ENCODE peak calls at places on chromosomes 1 and 21, in seven cellular contexts. I, Y, E, O, C, F and J are unnamed samples. For H3K4me1, the result is how much of the 10 kb centered on the place peaks cover.

GRCh38 chr21:24450119-24450518 is 1157.2 kb downstream of the MRPL39 start:
- DNase-seq in O (no peak), C (no peak), F (no peak), Y (no peak), I (no peak), E (no peak), J (no peak)

GRCh38 chr1:2489615-2490014 is 13.5 kb downstream of the PLCH2 start:
- DNase-seq in F (no peak), Y (no peak), O (no peak), C (no peak), E (no peak), I (no peak), J (no peak)

GRCh38 chr1:186220101-186220500 is 155.0 kb downstream of the TPR start:
- DNase-seq in C (no peak), Y (no peak), I (no peak), F (no peak), E (no peak), O (no peak), J (no peak)

GRCh38 chr1:27166351-27166802 is 11.5 kb upstream of the SLC9A1 start:
- DNase-seq in C (no peak), F (no peak), E (no peak), Y (no peak), O (peak), I (no peak), J (no peak)

GRCh38 chr1:81435175-81435574 is 365.6 kb upstream of the ADGRL2 start:
- DNase-seq in O (peak), Y (no peak), I (no peak), E (no peak), F (no peak), C (no peak), J (no peak)

GRCh38 chr1:225882008-225882698 is at the start of gene TMEM63A:
- DNase-seq in Y (peak), E (peak), C (peak), I (peak), O (peak), F (peak), J (peak)

GRCh38 chr1:61247051-61247854 is 164.9 kb downstream of the NFIA start:
- DNase-seq in O (no peak), F (no peak), E (no peak), Y (no peak), I (no peak), C (no peak), J (no peak)

GRCh38 chr1:20587639-20588017 is 1.3 kb upstream of the CDA start:
- DNase-seq in O (peak), C (no peak), F (peak), E (no peak), Y (peak), I (peak), J (no peak)

DNA sequence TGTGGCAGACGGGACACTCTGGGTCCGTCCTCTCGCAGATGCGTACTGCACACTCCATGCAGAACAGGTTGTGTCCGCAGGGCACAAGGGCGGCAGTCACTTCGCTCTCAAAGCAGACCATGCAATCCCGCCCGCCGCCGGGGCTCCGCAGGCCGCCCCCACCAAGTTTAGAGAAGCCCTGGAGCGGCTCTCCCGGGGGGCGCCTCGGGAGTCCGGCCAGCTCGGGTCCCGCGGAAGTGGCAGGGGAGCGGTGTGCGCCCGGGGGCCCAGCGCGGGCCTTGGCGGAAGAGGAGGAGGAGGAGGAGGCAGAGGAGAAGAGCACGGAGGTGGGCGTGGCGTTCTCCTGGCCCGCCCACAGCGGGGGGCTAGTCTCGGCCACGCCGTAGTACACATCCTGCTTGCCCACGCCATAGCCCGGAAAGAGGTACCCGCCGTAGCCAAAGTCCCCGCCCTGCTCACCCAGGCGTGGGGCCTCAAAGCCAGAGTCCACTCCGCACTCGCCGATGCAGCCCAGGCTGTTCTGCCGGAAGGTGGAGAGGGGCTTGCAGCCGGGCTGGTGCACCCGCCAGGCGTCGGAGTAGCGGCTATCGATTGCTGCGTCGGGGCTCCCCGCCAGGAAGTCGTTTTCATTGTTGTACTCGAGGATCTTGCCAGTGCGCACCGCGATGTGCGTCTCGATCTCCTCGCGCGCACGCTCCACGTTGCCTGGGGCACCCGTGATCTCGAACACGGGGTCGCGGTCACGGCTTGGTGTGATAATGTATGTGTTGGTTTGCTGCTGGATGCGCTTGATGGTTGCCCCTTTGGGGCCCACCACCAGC is 5.4 kb downstream of the MEX3A start:
- DNase-seq in O (no peak), Y (no peak), F (peak), E (peak), C (peak), I (peak), J (peak)
- H3K4me1 ChIP-seq in O (under half), Y (under half), F (under half), E (under half), C (under half), I (under half), J (under half)

GRCh38 chr1:22169816-22170215 is 26.9 kb upstream of the WNT4 start:
- DNase-seq in C (no peak), I (no peak), E (no peak), Y (no peak), F (no peak), O (no peak), J (no peak)

GRCh38 chr1:22176258-22176657 is 33.4 kb upstream of the WNT4 start:
- DNase-seq in O (no peak), I (no peak), Y (no peak), E (no peak), C (no peak), F (peak), J (no peak)

GRCh38 chr1:22174446-22174845 is 31.5 kb upstream of the WNT4 start:
- DNase-seq in Y (peak), C (no peak), E (no peak), O (no peak), I (no peak), F (no peak), J (no peak)

GRCh38 chr1:22168412-22168973 is 25.6 kb upstream of the WNT4 start:
- DNase-seq in C (no peak), F (no peak), I (no peak), O (no peak), Y (no peak), E (no peak), J (no peak)

GRCh38 chr1:22171951-22172715 is 29.2 kb upstream of the WNT4 start:
- DNase-seq in E (no peak), Y (no peak), C (no peak), O (no peak), F (no peak), I (no peak), J (no peak)
- TF ChIP-seq CTCF in E (no peak), Y (no peak), C (no peak), O (no peak), F (no peak), I (no peak), J (no peak)

DNA sequence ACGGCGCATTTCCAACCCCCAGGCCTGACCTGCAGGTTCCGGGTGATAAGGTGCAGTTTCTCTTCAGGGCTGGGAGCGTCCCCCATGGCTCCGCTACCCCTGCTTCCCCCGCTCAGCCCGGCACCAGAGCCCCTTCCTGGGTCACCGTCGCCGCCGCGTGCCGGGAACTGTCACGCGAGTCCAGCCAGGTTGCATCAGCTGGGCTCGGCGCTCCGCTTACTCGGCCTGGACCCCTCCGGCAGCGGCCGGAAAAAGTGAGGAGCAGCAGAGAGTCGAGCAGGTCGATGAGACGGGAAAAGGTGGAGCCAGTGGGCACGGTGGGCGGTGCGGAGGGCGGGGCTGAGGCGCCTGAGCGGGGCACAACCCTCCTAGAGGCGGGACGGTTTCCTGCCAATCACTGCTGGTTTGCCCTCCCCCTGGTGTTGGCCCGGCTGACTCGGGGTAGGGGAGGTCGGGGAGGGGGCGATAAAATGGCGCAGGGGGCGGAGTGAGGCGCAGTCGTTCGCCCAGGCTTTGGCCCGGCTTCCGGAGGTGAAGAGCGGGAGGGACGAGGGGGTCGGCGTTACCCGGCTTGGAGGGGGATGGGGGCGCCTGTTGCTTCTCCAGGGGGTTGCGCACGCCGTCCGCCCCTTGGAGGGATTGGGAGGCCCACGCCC is at the start of the genes S100PBP and YARS1:
- DNase-seq in F (peak), E (peak), O (peak), I (peak), C (peak), Y (peak), J (peak)
- TF ChIP-seq POLR2A in F (peak), E (peak), O (peak), I (peak), C (peak), Y (peak), J (no peak)

DNA sequence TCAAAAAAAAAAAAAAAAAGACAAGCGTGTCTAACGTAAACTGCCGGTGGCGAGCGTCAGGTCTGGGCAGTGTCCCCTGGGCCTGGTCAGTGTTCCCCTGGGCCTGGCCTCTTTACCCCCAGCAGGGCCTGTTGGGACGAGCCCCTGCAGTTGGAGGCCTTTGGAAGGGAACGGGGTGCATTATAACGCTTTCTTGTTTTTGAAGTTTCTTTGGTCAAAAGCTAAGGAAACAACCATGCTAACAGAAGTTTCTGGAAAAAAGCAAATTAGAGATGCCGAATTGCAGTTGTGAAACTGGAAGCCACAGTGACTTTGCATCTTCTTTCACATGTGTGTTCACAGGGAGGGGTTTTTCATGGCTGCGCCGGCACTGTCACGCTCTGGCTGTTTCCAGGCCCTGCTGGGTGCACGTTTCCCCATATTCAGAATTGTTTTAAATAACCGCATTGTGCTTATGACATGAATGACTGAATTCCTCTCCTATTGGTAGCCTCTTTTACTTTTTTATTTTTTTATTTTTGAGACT is 16.0 kb downstream of the RRP1 start:
- DNase-seq in I (no peak), O (no peak), C (peak), Y (no peak), E (peak), F (peak), J (no peak)
- H3K4me1 ChIP-seq in I (under half), O (under half), C (under half), Y (under half), E (under half), F (under half), J (under half)

GRCh38 chr1:63108226-63108625 is 214.1 kb upstream of the FOXD3 start:
- DNase-seq in Y (no peak), E (no peak), F (no peak), C (no peak), I (no peak), O (no peak), J (no peak)

GRCh38 chr1:63107066-63107465 is 215.3 kb upstream of the FOXD3 start:
- DNase-seq in C (no peak), I (no peak), F (no peak), E (no peak), Y (no peak), O (no peak), J (no peak)

GRCh38 chr1:63101336-63101735 is 221.0 kb upstream of the FOXD3 start:
- DNase-seq in C (no peak), Y (no peak), E (no peak), O (no peak), F (no peak), I (no peak), J (no peak)

GRCh38 chr1:63103682-63104081 is 218.7 kb upstream of the FOXD3 start:
- DNase-seq in C (no peak), O (no peak), E (no peak), F (no peak), I (no peak), Y (no peak), J (no peak)
- TF ChIP-seq CTCF in C (no peak), O (no peak), E (no peak), F (no peak), I (no peak), Y (no peak), J (no peak)

DNA sequence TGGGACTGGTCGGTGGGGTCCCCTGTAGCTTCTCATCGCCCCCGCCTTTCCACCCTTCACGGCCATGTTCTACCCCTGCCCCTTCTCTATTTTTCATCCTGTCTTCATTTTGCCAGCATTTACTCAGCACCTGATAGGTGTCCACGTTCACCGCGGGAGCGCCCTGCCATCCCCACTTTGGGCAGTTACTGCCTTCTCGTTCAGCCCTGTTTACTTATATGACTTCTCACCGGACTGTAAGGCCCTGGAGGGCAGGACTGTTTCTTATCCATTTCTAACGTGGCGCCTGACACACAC is 380 bp downstream of the MFN2 start:
- DNase-seq in Y (no peak), C (no peak), E (no peak), O (no peak), F (no peak), I (no peak), J (no peak)
- TF ChIP-seq POLR2A in Y (no peak), C (no peak), E (no peak), O (no peak), F (peak), I (no peak), J (no peak)

DNA sequence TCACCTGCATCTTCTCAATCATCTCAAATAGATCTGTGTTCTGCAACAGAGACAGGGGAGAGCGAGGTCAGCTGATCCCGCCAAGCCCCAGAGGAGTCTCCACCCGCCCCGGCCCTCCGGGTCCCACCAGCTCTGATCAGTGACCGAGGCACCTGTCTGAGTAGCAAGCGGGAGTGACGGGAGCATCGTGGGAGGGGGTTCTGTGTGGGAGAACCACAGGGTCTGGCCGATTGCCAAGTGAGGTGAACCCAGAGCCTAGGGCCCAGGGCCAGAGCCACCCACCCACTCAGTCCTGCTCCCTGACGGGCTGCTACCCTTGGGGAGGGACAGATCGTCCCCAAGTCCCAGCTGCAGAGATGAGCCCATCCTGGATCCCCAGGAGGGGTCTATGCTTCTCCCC is 49.1 kb downstream of the RAP1GAP start:
- DNase-seq in E (no peak), F (no peak), O (no peak), I (no peak), Y (no peak), C (no peak), J (no peak)
- H3K4me1 ChIP-seq in E (under half), F (under half), O (under half), I (half or more), Y (under half), C (under half), J (under half)

DNA sequence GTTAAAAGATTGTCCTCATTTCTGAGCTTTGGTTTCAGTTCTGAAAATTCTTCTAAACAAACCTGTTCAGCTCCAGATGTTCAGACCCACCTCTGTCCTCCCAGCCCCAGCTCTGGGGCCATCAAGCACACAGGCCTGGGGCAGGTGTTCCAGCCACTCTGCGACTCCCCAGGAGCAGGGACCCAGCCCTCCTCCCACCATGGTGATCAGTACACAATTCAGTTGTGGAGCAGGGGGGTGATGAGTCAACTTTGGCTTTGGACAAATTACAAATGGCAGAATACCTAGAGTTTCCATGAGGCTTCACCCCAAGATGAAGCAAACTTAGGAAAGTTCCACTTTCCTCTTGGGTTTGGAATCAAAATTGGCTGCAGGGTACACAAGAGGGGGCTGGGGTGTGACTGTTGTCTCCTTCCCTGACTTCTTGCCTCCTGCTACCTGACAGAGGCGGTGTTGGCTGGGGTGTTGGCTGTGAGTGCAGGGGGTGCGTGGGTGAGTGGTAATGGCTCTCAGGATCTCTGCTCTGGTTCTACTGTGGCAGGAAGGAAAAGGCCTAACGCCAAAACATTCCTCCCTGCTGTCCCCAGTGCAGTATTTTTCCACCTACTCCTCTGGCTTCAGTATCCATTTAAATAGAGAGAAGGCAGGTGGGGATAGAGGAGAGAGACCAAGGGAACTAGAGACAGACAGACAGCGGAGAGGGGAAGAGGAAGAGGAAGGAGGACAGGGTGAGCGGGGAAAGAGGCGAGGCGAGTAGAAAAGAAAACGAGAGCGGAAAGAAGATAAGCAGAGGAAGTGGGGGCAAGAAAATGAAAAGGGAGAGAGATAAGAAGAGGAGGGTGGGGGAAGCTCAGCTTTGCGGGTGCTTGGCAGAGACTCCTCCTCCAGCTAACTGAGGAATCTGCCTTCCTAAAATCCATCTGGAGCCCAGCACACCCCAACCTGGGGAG is 20.6 kb upstream of the LRRN2 start:
- DNase-seq in E (no peak), C (no peak), I (no peak), F (no peak), Y (no peak), O (no peak), J (no peak)
- TF ChIP-seq CTCF in E (no peak), C (no peak), I (no peak), F (no peak), Y (no peak), O (no peak), J (no peak)

DNA sequence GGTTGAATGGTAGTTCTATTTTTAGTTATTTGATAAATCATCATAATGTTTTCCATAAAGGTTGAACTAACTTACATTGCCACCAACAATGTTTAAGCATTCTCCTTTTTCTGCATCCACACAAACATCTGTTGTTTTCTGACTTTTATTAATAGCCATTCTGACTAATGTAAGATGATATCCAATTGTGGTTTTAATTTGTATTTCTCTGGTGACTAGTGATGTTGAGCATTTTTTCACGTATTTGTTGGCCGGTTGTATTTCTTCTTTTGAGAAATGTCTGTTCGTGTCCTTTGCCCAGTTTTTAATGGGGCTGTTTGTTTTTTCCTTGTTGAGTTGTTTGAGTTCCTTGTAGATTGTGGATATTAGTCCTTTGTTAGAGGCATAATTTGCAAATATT is 24.6 kb upstream of the SLC35F3 start:
- DNase-seq in C (no peak), I (no peak), F (no peak), O (no peak), E (no peak), Y (no peak), J (no peak)
- TF ChIP-seq POLR2A in C (no peak), I (no peak), F (no peak), O (no peak), E (no peak), Y (no peak), J (no peak)

GRCh38 chr1:202800742-202801141 is 7.5 kb downstream of the KDM5B start:
- DNase-seq in E (no peak), C (no peak), Y (no peak), O (no peak), I (no peak), F (no peak), J (no peak)

GRCh38 chr1:202798792-202799331 is 9.4 kb downstream of the KDM5B start:
- DNase-seq in Y (no peak), I (no peak), C (no peak), E (no peak), F (no peak), O (no peak), J (no peak)

GRCh38 chr1:202798260-202798659 is 10.0 kb downstream of the KDM5B start:
- DNase-seq in Y (no peak), O (no peak), C (no peak), E (no peak), F (no peak), I (no peak), J (no peak)

GRCh38 chr1:202794049-202794725 is 14.0 kb downstream of the KDM5B start:
- DNase-seq in Y (no peak), E (no peak), I (no peak), F (no peak), O (no peak), C (no peak), J (no peak)

GRCh38 chr1:202796670-202797069 is 11.6 kb downstream of the KDM5B start:
- DNase-seq in C (no peak), Y (no peak), F (no peak), I (no peak), O (no peak), E (no peak), J (no peak)
- H3K4me1 ChIP-seq in C (under half), Y (under half), F (under half), I (under half), O (under half), E (under half), J (under half)